ENCODE peak calls at places on chromosomes 13 and 19, in six cellular contexts. One of them, this sample, is unnamed.

GRCh38 chr19:1606138-1606651 is 933 bp upstream of the UQCR11 start:
- DNase-seq in colonic mucosa: no peak
- DNase-seq in stimulated activated CD4-positive, alpha-beta T cell treated with anti-CD3 and anti-CD28 coated beads, Interleukin-4, amount 100 ng/mL, for 24 hours: no peak
- DNase-seq in WTC11: no peak
- DNase-seq in fibroblast of lung: no peak
- DNase-seq in COR-L47: no peak
- DNase-seq in this sample: no peak

GRCh38 chr13:33758113-33758512 is 59.8 kb upstream of the RFC3 start:
- DNase-seq in stimulated activated CD4-positive, alpha-beta T cell treated with anti-CD3 and anti-CD28 coated beads, Interleukin-4, amount 100 ng/mL, for 24 hours: no peak
- DNase-seq in fibroblast of lung: no peak
- DNase-seq in colonic mucosa: no peak
- DNase-seq in WTC11: no peak
- DNase-seq in COR-L47: no peak
- DNase-seq in this sample: no peak

GRCh38 chr19:6069268-6069771 is 41.0 kb downstream of the RFX2 start:
- DNase-seq in COR-L47: no peak
- DNase-seq in stimulated activated CD4-positive, alpha-beta T cell treated with anti-CD3 and anti-CD28 coated beads, Interleukin-4, amount 100 ng/mL, for 24 hours: no peak
- DNase-seq in fibroblast of lung: no peak
- DNase-seq in WTC11: no peak
- DNase-seq in colonic mucosa: peak; percentile 13
- DNase-seq in this sample: no peak

GRCh38 chr19:36987091-36987490 is 71.0 kb downstream of the ZNF568 start:
- DNase-seq in fibroblast of lung: no peak
- DNase-seq in stimulated activated CD4-positive, alpha-beta T cell treated with anti-CD3 and anti-CD28 coated beads, Interleukin-4, amount 100 ng/mL, for 24 hours: no peak
- DNase-seq in WTC11: no peak
- DNase-seq in colonic mucosa: no peak
- DNase-seq in COR-L47: peak; percentile 22
- DNase-seq in this sample: no peak

GRCh38 chr13:50152655-50153309 is 137.5 kb downstream of the KCNRG start:
- DNase-seq in COR-L47: no peak
- DNase-seq in colonic mucosa: no peak
- DNase-seq in WTC11: no peak
- DNase-seq in stimulated activated CD4-positive, alpha-beta T cell treated with anti-CD3 and anti-CD28 coated beads, Interleukin-4, amount 100 ng/mL, for 24 hours: no peak
- DNase-seq in fibroblast of lung: no peak
- DNase-seq in this sample: no peak

GRCh38 chr19:13430790-13431582 is 75.3 kb downstream of the CACNA1A start:
- DNase-seq in WTC11: peak; percentile 82
- DNase-seq in COR-L47: peak; percentile 3
- DNase-seq in fibroblast of lung: peak; percentile 49
- DNase-seq in stimulated activated CD4-positive, alpha-beta T cell treated with anti-CD3 and anti-CD28 coated beads, Interleukin-4, amount 100 ng/mL, for 24 hours: peak; percentile 59
- DNase-seq in colonic mucosa: peak; percentile 37
- DNase-seq in this sample: peak; percentile 53

GRCh38 chr13:40624338-40624737 is 42.1 kb downstream of the FOXO1 start:
- DNase-seq in WTC11: no peak
- DNase-seq in COR-L47: no peak
- DNase-seq in stimulated activated CD4-positive, alpha-beta T cell treated with anti-CD3 and anti-CD28 coated beads, Interleukin-4, amount 100 ng/mL, for 24 hours: peak; percentile 54
- DNase-seq in fibroblast of lung: peak; percentile 19
- DNase-seq in colonic mucosa: no peak
- DNase-seq in this sample: peak; percentile 56

GRCh38 chr19:45395524-45396388 is 9.1 kb downstream of the PPP1R13L start:
- DNase-seq in stimulated activated CD4-positive, alpha-beta T cell treated with anti-CD3 and anti-CD28 coated beads, Interleukin-4, amount 100 ng/mL, for 24 hours: no peak
- DNase-seq in WTC11: peak; percentile 91
- DNase-seq in COR-L47: no peak
- DNase-seq in colonic mucosa: no peak
- DNase-seq in fibroblast of lung: no peak
- DNase-seq in this sample: no peak

GRCh38 chr19:8965887-8966286 is 44.3 kb downstream of the MUC16 start:
- DNase-seq in stimulated activated CD4-positive, alpha-beta T cell treated with anti-CD3 and anti-CD28 coated beads, Interleukin-4, amount 100 ng/mL, for 24 hours: no peak
- DNase-seq in fibroblast of lung: no peak
- DNase-seq in colonic mucosa: no peak
- DNase-seq in COR-L47: no peak
- DNase-seq in WTC11: no peak
- DNase-seq in this sample: no peak

GRCh38 chr13:27481766-27482165 is 31.4 kb upstream of the MTIF3 start:
- DNase-seq in COR-L47: peak; percentile 42
- DNase-seq in colonic mucosa: peak; percentile 65
- DNase-seq in WTC11: peak; percentile 89
- DNase-seq in fibroblast of lung: peak; percentile 27
- DNase-seq in stimulated activated CD4-positive, alpha-beta T cell treated with anti-CD3 and anti-CD28 coated beads, Interleukin-4, amount 100 ng/mL, for 24 hours: peak; percentile 28
- DNase-seq in this sample: peak; percentile 39

GRCh38 chr19:29620931-29621351 is 14.9 kb downstream of the POP4 start:
- DNase-seq in colonic mucosa: no peak
- DNase-seq in WTC11: no peak
- DNase-seq in fibroblast of lung: no peak
- DNase-seq in COR-L47: no peak
- DNase-seq in stimulated activated CD4-positive, alpha-beta T cell treated with anti-CD3 and anti-CD28 coated beads, Interleukin-4, amount 100 ng/mL, for 24 hours: peak; percentile 58
- DNase-seq in this sample: no peak

GRCh38 chr19:45507864-45508680 is 793 bp downstream of the VASP start:
- DNase-seq in WTC11: peak; percentile 86
- DNase-seq in stimulated activated CD4-positive, alpha-beta T cell treated with anti-CD3 and anti-CD28 coated beads, Interleukin-4, amount 100 ng/mL, for 24 hours: peak; percentile 45
- DNase-seq in colonic mucosa: peak; percentile 74
- DNase-seq in fibroblast of lung: no peak
- DNase-seq in COR-L47: peak; percentile 73
- DNase-seq in this sample: no peak

GRCh38 chr19:27671876-27672275 is 1541.1 kb downstream of the UQCRFS1 start:
- DNase-seq in WTC11: no peak
- DNase-seq in stimulated activated CD4-positive, alpha-beta T cell treated with anti-CD3 and anti-CD28 coated beads, Interleukin-4, amount 100 ng/mL, for 24 hours: no peak
- DNase-seq in colonic mucosa: peak; percentile 3
- DNase-seq in fibroblast of lung: no peak
- DNase-seq in COR-L47: no peak
- DNase-seq in this sample: no peak

GRCh38 chr19:42201489-42202289 is 15.8 kb downstream of the DEDD2 start:
- DNase-seq in fibroblast of lung: no peak
- DNase-seq in colonic mucosa: no peak
- DNase-seq in stimulated activated CD4-positive, alpha-beta T cell treated with anti-CD3 and anti-CD28 coated beads, Interleukin-4, amount 100 ng/mL, for 24 hours: peak; percentile 39
- DNase-seq in COR-L47: no peak
- DNase-seq in WTC11: no peak
- DNase-seq in this sample: no peak

This sample was measured in brain microvascular endothelial cell.